ENCODE peak calls at places on chromosomes 2 and 18, in six cellular contexts. One of them, this sample, is unnamed.

GRCh38 chr18:45106331-45106774 is 425.7 kb downstream of the SETBP1 start:
- DNase-seq in GM12878: peak; percentile 87
- DNase-seq in H1: no peak
- DNase-seq in SK-N-SH: no peak
- DNase-seq in K562: no peak
- DNase-seq in HepG2: no peak
- DNase-seq in this sample: peak; percentile 48

GRCh38 chr2:43397821-43398220 is 171.4 kb upstream of the ZFP36L2 start:
- DNase-seq in GM12878: no peak
- DNase-seq in K562: no peak
- DNase-seq in H1: no peak
- DNase-seq in SK-N-SH: no peak
- DNase-seq in HepG2: no peak
- DNase-seq in this sample: no peak

GRCh38 chr18:36593001-36593400 is 235.8 kb downstream of the TPGS2 start:
- DNase-seq in H1: no peak
- DNase-seq in SK-N-SH: no peak
- DNase-seq in GM12878: no peak
- DNase-seq in K562: no peak
- DNase-seq in HepG2: no peak
- DNase-seq in this sample: no peak

GRCh38 chr2:173184031-173185004 is 108.7 kb downstream of the MAP3K20 start:
- DNase-seq in SK-N-SH: peak; percentile 7
- DNase-seq in GM12878: no peak
- DNase-seq in HepG2: no peak
- DNase-seq in K562: peak; percentile 18
- DNase-seq in H1: no peak
- DNase-seq in this sample: no peak

GRCh38 chr18:76958692-76959341 is 136.5 kb downstream of the ZNF236 start:
- DNase-seq in GM12878: no peak
- DNase-seq in HepG2: no peak
- DNase-seq in SK-N-SH: peak; percentile 75
- DNase-seq in H1: no peak
- DNase-seq in K562: no peak
- DNase-seq in this sample: no peak

GRCh38 chr2:176075476-176075875 is 8.3 kb downstream of the EVX2 start:
- DNase-seq in H1: peak; percentile 57
- DNase-seq in K562: no peak
- DNase-seq in SK-N-SH: no peak
- DNase-seq in HepG2: no peak
- DNase-seq in GM12878: no peak
- DNase-seq in this sample: no peak

GRCh38 chr2:11546072-11546471 is 12.2 kb downstream of the GREB1 start:
- DNase-seq in K562: no peak
- DNase-seq in HepG2: no peak
- DNase-seq in SK-N-SH: no peak
- DNase-seq in GM12878: no peak
- DNase-seq in H1: no peak
- DNase-seq in this sample: no peak

GRCh38 chr2:222669353-222669752 is 2.1 kb upstream of the MOGAT1 start:
- DNase-seq in K562: no peak
- DNase-seq in H1: no peak
- DNase-seq in GM12878: no peak
- DNase-seq in SK-N-SH: no peak
- DNase-seq in HepG2: no peak
- DNase-seq in this sample: no peak

GRCh38 chr2:219420687-219421086 is 2.5 kb downstream of the DES start:
- DNase-seq in HepG2: no peak
- DNase-seq in K562: no peak
- DNase-seq in GM12878: no peak
- DNase-seq in SK-N-SH: no peak
- DNase-seq in H1: no peak
- DNase-seq in this sample: no peak
- H3K4me3 ChIP-seq in HepG2: no peak overlapping the region
- H3K4me3 ChIP-seq in K562: no peak overlapping the region
- H3K4me3 ChIP-seq in GM12878: no peak overlapping the region
- H3K4me3 ChIP-seq in SK-N-SH: no peak overlapping the region
- H3K4me3 ChIP-seq in H1: no peak overlapping the region
- H3K4me3 ChIP-seq in this sample: no peak overlapping the region

DNA sequence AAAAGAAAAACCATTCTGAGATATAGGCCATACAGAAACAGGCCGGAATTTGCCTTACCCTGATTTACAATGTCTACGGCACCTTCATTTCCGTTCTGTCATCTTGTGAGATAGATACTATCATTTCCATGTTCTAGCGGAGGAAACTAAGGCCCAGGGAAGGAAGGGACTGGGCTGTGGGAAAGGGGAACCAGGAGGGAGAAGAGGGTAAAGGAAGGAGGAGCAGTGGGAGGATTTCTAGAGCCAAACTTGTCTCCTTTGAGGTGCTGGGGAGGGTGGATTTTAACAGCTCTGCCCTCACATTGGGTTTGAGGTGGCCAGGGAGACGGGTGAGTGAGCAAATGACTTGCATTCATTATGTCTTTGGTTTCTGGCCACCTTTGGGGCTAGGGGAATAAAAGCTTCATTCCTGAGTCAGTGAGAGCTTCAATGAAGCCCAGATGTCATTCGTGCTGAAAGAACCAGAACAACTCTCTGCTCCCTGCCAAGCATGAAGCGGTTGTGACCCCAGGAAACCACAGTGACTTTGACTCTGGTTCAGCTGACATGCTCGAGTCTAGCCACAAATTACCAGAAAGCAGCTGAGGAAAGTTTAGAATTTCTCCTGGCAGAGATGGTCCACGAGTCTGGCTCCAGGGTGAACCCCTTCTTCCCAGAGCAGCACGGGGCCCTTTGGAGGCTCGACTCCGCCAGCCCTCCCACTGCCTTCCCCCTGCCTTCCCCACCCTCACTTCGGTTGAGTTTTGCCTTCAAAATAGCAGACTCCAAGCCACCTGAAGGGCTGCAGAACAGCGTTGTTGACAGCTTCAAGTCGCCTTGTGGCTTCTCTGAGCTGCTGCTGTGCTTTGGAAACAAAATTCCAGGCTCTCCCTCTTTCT is 3.8 kb downstream of the ACTG2 start:
- DNase-seq in GM12878: peak; percentile 68
- DNase-seq in HepG2: no peak
- DNase-seq in H1: no peak
- DNase-seq in K562: no peak
- DNase-seq in SK-N-SH: no peak
- DNase-seq in this sample: no peak
- TF ChIP-seq GABPA in GM12878: no peak
- TF ChIP-seq GABPA in HepG2: no peak
- TF ChIP-seq GABPA in H1: no peak
- TF ChIP-seq GABPA in K562: no peak
- TF ChIP-seq GABPA in SK-N-SH: no peak
- TF ChIP-seq GABPA in this sample: no peak

GRCh38 chr2:44928660-44929471 is 12.6 kb upstream of the SIX3 start:
- DNase-seq in H1: peak; percentile 82
- DNase-seq in GM12878: no peak
- DNase-seq in SK-N-SH: peak; percentile 45
- DNase-seq in K562: no peak
- DNase-seq in HepG2: no peak
- DNase-seq in this sample: no peak

GRCh38 chr2:44929680-44930273 is 11.7 kb upstream of the SIX3 start:
- DNase-seq in HepG2: no peak
- DNase-seq in GM12878: no peak
- DNase-seq in H1: peak; percentile 79
- DNase-seq in K562: no peak
- DNase-seq in SK-N-SH: peak; percentile 33
- DNase-seq in this sample: no peak

GRCh38 chr2:44932079-44932478 is 9.4 kb upstream of the SIX3 start:
- DNase-seq in K562: no peak
- DNase-seq in HepG2: no peak
- DNase-seq in H1: peak; percentile 55
- DNase-seq in SK-N-SH: no peak
- DNase-seq in GM12878: no peak
- DNase-seq in this sample: no peak

GRCh38 chr2:44931177-44931795 is 10.2 kb upstream of the SIX3 start:
- DNase-seq in H1: no peak
- DNase-seq in SK-N-SH: no peak
- DNase-seq in GM12878: no peak
- DNase-seq in K562: no peak
- DNase-seq in HepG2: no peak
- DNase-seq in this sample: no peak

GRCh38 chr2:44930274-44930826 is 11.2 kb upstream of the SIX3 start:
- DNase-seq in SK-N-SH: no peak
- DNase-seq in HepG2: no peak
- DNase-seq in GM12878: no peak
- DNase-seq in H1: peak; percentile 64
- DNase-seq in K562: no peak
- DNase-seq in this sample: no peak
- H3K4me3 ChIP-seq in SK-N-SH: no peak overlapping the region
- H3K4me3 ChIP-seq in HepG2: no peak overlapping the region
- H3K4me3 ChIP-seq in GM12878: peak overlapping the region; percentile 13
- H3K4me3 ChIP-seq in H1: peak overlapping the region; percentile 18
- H3K4me3 ChIP-seq in K562: no peak overlapping the region
- H3K4me3 ChIP-seq in this sample: no peak overlapping the region

GRCh38 chr2:112818094-112818902 is 18.3 kb downstream of the IL1B start:
- DNase-seq in GM12878: no peak
- DNase-seq in HepG2: peak; percentile 96
- DNase-seq in H1: no peak
- DNase-seq in K562: no peak
- DNase-seq in SK-N-SH: peak; percentile 17
- DNase-seq in this sample: no peak
- TF ChIP-seq GABPA in GM12878: no peak
- TF ChIP-seq GABPA in HepG2: peak; percentile 51
- TF ChIP-seq GABPA in H1: no peak
- TF ChIP-seq GABPA in K562: no peak
- TF ChIP-seq GABPA in SK-N-SH: no peak
- TF ChIP-seq GABPA in this sample: no peak

GRCh38 chr2:14423145-14423906 is 209.2 kb upstream of the LRATD1 start:
- DNase-seq in SK-N-SH: no peak
- DNase-seq in GM12878: no peak
- DNase-seq in K562: no peak
- DNase-seq in HepG2: no peak
- DNase-seq in H1: no peak
- DNase-seq in this sample: no peak
- H3K4me3 ChIP-seq in SK-N-SH: no peak overlapping the region
- H3K4me3 ChIP-seq in GM12878: no peak overlapping the region
- H3K4me3 ChIP-seq in K562: no peak overlapping the region
- H3K4me3 ChIP-seq in HepG2: no peak overlapping the region
- H3K4me3 ChIP-seq in H1: no peak overlapping the region
- H3K4me3 ChIP-seq in this sample: no peak overlapping the region

GRCh38 chr2:64750001-64750816 is 96.5 kb upstream of the SERTAD2 start:
- DNase-seq in K562: peak; percentile 38
- DNase-seq in H1: peak; percentile 52
- DNase-seq in GM12878: no peak
- DNase-seq in SK-N-SH: peak; percentile 50
- DNase-seq in HepG2: no peak
- DNase-seq in this sample: no peak
- TF ChIP-seq GABPA in K562: no peak
- TF ChIP-seq GABPA in H1: no peak
- TF ChIP-seq GABPA in GM12878: no peak
- TF ChIP-seq GABPA in SK-N-SH: no peak
- TF ChIP-seq GABPA in HepG2: no peak
- TF ChIP-seq GABPA in this sample: no peak

GRCh38 chr2:177212895-177213856 is 582 bp downstream of the HNRNPA3 start:
- DNase-seq in K562: peak; percentile 93
- DNase-seq in HepG2: peak; percentile 84
- DNase-seq in SK-N-SH: peak; percentile 93
- DNase-seq in GM12878: peak; percentile 38
- DNase-seq in H1: peak; percentile 88
- DNase-seq in this sample: peak; percentile 92

GRCh38 chr2:177221970-177222369 is 9.4 kb downstream of the HNRNPA3 start:
- DNase-seq in HepG2: no peak
- DNase-seq in SK-N-SH: no peak
- DNase-seq in K562: no peak
- DNase-seq in H1: no peak
- DNase-seq in GM12878: no peak
- DNase-seq in this sample: no peak

GRCh38 chr2:177221534-177221933 is 8.9 kb downstream of the HNRNPA3 start:
- DNase-seq in SK-N-SH: no peak
- DNase-seq in GM12878: no peak
- DNase-seq in K562: no peak
- DNase-seq in H1: no peak
- DNase-seq in HepG2: no peak
- DNase-seq in this sample: no peak

GRCh38 chr2:177212106-177212894 is at the start of gene HNRNPA3:
- DNase-seq in H1: peak; percentile 100
- DNase-seq in SK-N-SH: peak; percentile 98
- DNase-seq in GM12878: peak; percentile 95
- DNase-seq in K562: peak; percentile 99
- DNase-seq in HepG2: peak; percentile 98
- DNase-seq in this sample: peak; percentile 99

DNA sequence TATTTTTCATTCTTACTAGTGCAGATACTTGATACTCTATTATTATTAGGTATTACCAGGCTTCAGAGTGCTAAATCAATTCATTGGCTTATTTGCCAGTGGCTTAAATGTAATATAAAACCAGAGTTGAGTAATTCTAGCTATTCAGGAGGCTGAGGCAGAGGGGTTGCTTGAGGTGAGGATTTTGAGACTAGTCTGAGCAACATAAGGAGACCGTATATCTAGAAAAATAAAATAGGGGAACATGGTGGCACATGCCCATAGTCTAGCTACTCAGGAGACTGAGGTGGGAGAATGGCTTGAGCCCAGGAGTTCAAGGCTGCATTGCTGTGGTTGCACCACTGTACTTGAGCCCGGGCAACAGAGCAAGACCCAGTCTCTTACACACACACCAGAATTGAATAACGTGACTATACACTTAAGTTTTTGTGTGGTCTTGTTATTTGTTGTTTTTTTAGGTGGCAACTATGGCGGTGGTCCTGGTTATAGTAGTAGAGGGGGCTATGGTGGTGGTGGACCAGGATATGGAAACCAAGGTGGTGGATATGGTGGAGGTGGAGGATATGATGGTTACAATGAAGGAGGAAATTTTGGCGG is 4.8 kb downstream of the HNRNPA3 start:
- DNase-seq in GM12878: no peak
- DNase-seq in K562: no peak
- DNase-seq in SK-N-SH: no peak
- DNase-seq in H1: no peak
- DNase-seq in HepG2: no peak
- DNase-seq in this sample: no peak
- H3K4me3 ChIP-seq in GM12878: peak overlapping the region; percentile 35
- H3K4me3 ChIP-seq in K562: no peak overlapping the region
- H3K4me3 ChIP-seq in SK-N-SH: no peak overlapping the region
- H3K4me3 ChIP-seq in H1: no peak overlapping the region
- H3K4me3 ChIP-seq in HepG2: no peak overlapping the region
- H3K4me3 ChIP-seq in this sample: no peak overlapping the region